ENCODE peak calls at places on chromosomes 16 and 17, in eight cellular contexts. J, B, W, P, H, V, X and Q are unnamed samples.

GRCh38 chr17:75808905-75809621 is 24.5 kb downstream of the UNK start:
- DNase-seq in J (peak), B (peak), W (no peak), P (no peak), H (peak), V (no peak), X (no peak), Q (no peak)

GRCh38 chr16:86951831-86952598 is 365.2 kb downstream of the C16orf95 start:
- DNase-seq in J (peak), B (no peak), W (no peak), P (no peak), H (peak), V (no peak), X (no peak), Q (no peak)

GRCh38 chr16:848510-849253 is 48.1 kb upstream of the GNG13 start:
- DNase-seq in J (no peak), B (no peak), W (no peak), P (no peak), H (no peak), V (no peak), X (no peak), Q (no peak)

GRCh38 chr16:56617212-56618085 is 8.1 kb upstream of the MT1E start:
- DNase-seq in J (peak), B (peak), W (no peak), P (peak), H (peak), V (no peak), X (peak), Q (no peak)

GRCh38 chr17:20063665-20064648 is 54.8 kb downstream of the SPECC1 start:
- DNase-seq in J (peak), B (no peak), W (no peak), P (no peak), H (peak), V (no peak), X (peak), Q (no peak)

GRCh38 chr16:71441348-71441781 is 489 bp downstream of the TLE7 start:
- DNase-seq in J (no peak), B (no peak), W (no peak), P (peak), H (no peak), V (no peak), X (no peak), Q (no peak)

GRCh38 chr17:28937044-28937729 is 14.1 kb downstream of the PHF12 start:
- DNase-seq in J (peak), B (no peak), W (no peak), P (no peak), H (peak), V (no peak), X (peak), Q (no peak)

GRCh38 chr17:58308173-58308984 is 20.2 kb downstream of the TSPOAP1 start:
- DNase-seq in J (no peak), B (no peak), W (no peak), P (no peak), H (no peak), V (no peak), X (no peak), Q (no peak)

GRCh38 chr16:67703626-67704025 is 15.5 kb downstream of the GFOD2 start:
- DNase-seq in J (no peak), B (no peak), W (no peak), P (no peak), H (no peak), V (no peak), X (no peak), Q (no peak)

GRCh38 chr16:76639685-76640289 is 362.6 kb downstream of the CNTNAP4 start:
- DNase-seq in J (peak), B (no peak), W (no peak), P (no peak), H (peak), V (peak), X (peak), Q (no peak)

GRCh38 chr17:67746704-67747571 is 29.2 kb downstream of the NOL11 start:
- DNase-seq in J (no peak), B (peak), W (no peak), P (no peak), H (no peak), V (no peak), X (no peak), Q (no peak)

GRCh38 chr16:88967800-88968588 is 9.0 kb downstream of the CBFA2T3 start:
- DNase-seq in J (no peak), B (no peak), W (peak), P (no peak), H (no peak), V (no peak), X (no peak), Q (no peak)

GRCh38 chr16:86880316-86881117 is 302.2 kb downstream of the FOXL1 start:
- DNase-seq in J (peak), B (no peak), W (no peak), P (no peak), H (no peak), V (no peak), X (no peak), Q (no peak)

GRCh38 chr17:58084317-58084981 is 1.2 kb downstream of the DYNLL2 start:
- DNase-seq in J (peak), B (no peak), W (peak), P (peak), H (peak), V (peak), X (no peak), Q (no peak)

GRCh38 chr16:49338867-49339266 is 34.7 kb upstream of the C16orf78 start:
- DNase-seq in J (no peak), B (no peak), W (no peak), P (no peak), H (no peak), V (no peak), X (no peak), Q (no peak)

GRCh38 chr17:2023256-2023655 is 1.9 kb downstream of the RTN4RL1 start:
- DNase-seq in J (no peak), B (no peak), W (no peak), P (no peak), H (no peak), V (no peak), X (no peak), Q (no peak)

GRCh38 chr16:4324479-4324868 is 8.6 kb downstream of the GLIS2 start:
- DNase-seq in J (no peak), B (no peak), W (no peak), P (no peak), H (no peak), V (no peak), X (no peak), Q (no peak)

GRCh38 chr17:15462962-15463361 is 4.5 kb downstream of the CDRT4 start:
- DNase-seq in J (no peak), B (peak), W (no peak), P (no peak), H (no peak), V (no peak), X (no peak), Q (no peak)

GRCh38 chr17:45149037-45149668 is 878 bp downstream of the HEXIM1 start:
- DNase-seq in J (peak), B (no peak), W (peak), P (peak), H (peak), V (peak), X (peak), Q (peak)

GRCh38 chr17:8818047-8818446 is 18.9 kb upstream of the MFSD6L start:
- DNase-seq in J (no peak), B (peak), W (no peak), P (no peak), H (no peak), V (no peak), X (no peak), Q (peak)

GRCh38 chr17:4229627-4230026 is 34.2 kb downstream of the ANKFY1 start:
- DNase-seq in J (peak), B (no peak), W (no peak), P (no peak), H (peak), V (no peak), X (no peak), Q (no peak)

GRCh38 chr16:73152731-73153130 is 104.8 kb upstream of the ZFHX3 start:
- DNase-seq in J (no peak), B (no peak), W (no peak), P (no peak), H (no peak), V (no peak), X (no peak), Q (no peak)

GRCh38 chr16:9436175-9436574 is 344.7 kb downstream of the HAPSTR1 start:
- DNase-seq in J (no peak), B (no peak), W (no peak), P (no peak), H (no peak), V (no peak), X (no peak), Q (no peak)

GRCh38 chr17:77174928-77175720 is 34.4 kb downstream of the SEC14L1 start:
- DNase-seq in J (no peak), B (no peak), W (no peak), P (no peak), H (no peak), V (no peak), X (no peak), Q (no peak)

GRCh38 chr16:83807710-83808572 is at the start of gene HSBP1:
- DNase-seq in J (peak), B (peak), W (peak), P (peak), H (peak), V (peak), X (peak), Q (peak)

GRCh38 chr17:66915204-66915611 is 49.3 kb upstream of the CACNG4 start:
- DNase-seq in J (peak), B (peak), W (no peak), P (no peak), H (peak), V (peak), X (no peak), Q (no peak)

GRCh38 chr16:17431012-17431411 is 39.7 kb downstream of the XYLT1 start:
- DNase-seq in J (peak), B (no peak), W (no peak), P (no peak), H (no peak), V (no peak), X (no peak), Q (no peak)

GRCh38 chr17:64599187-64599676 is 62.9 kb downstream of the SMURF2 start:
- DNase-seq in J (no peak), B (no peak), W (peak), P (peak), H (no peak), V (no peak), X (no peak), Q (no peak)

GRCh38 chr17:58303981-58304734 is 23.4 kb upstream of the MPO start:
- DNase-seq in J (peak), B (peak), W (peak), P (peak), H (peak), V (peak), X (peak), Q (no peak)

GRCh38 chr17:27929990-27930389 is 36.8 kb upstream of the LYRM9 start:
- DNase-seq in J (peak), B (no peak), W (no peak), P (no peak), H (no peak), V (no peak), X (no peak), Q (no peak)

GRCh38 chr17:8126306-8127066 is 2.6 kb upstream of the HES7 start:
- DNase-seq in J (peak), B (no peak), W (no peak), P (no peak), H (no peak), V (peak), X (no peak), Q (no peak)

GRCh38 chr17:38705803-38706624 is 941 bp downstream of the MLLT6 start:
- DNase-seq in J (peak), B (no peak), W (no peak), P (peak), H (no peak), V (peak), X (peak), Q (no peak)

GRCh38 chr16:84959045-84959576 is 52.2 kb downstream of the ZDHHC7 start:
- DNase-seq in J (no peak), B (no peak), W (no peak), P (no peak), H (no peak), V (no peak), X (no peak), Q (no peak)

GRCh38 chr17:38674013-38674748 is 576 bp downstream of the EPOP start:
- DNase-seq in J (no peak), B (peak), W (peak), P (no peak), H (no peak), V (peak), X (no peak), Q (no peak)